ENCODE peak calls at places on chromosome 11, in five cellular contexts. V is globus pallidus; X is nephron progenitor cell; L is activated effector memory CD4-positive, alpha-beta T cell treated with Interleukin-2 at 50 U/mL for 16 hours; T is left ventricle myocardium inferior. I is an unnamed sample.
A peak's percentile ranks its signal among the peaks of the same experiment; 100 is the strongest.

GRCh38 chr11:80855975-80856524 is 1415.2 kb upstream of the TENM4 start:
- DNase-seq in V (no peak), X (no peak), L (no peak), T (no peak), I (no peak)

GRCh38 chr11:63769044-63769718 is 606 bp upstream of the ZFTA start:
- DNase-seq in V (no peak), X (peak; percentile 60), L (peak; percentile 13), T (peak; percentile 51), I (peak; percentile 56)

GRCh38 chr11:29809121-29809520 is 207.7 kb downstream of the KCNA4 start:
- DNase-seq in V (no peak), X (no peak), L (no peak), T (no peak), I (no peak)

GRCh38 chr11:132685174-132685611 is 847.1 kb downstream of the OPCML start:
- DNase-seq in V (no peak), X (no peak), L (no peak), T (no peak), I (no peak)

GRCh38 chr11:129846508-129847335 is 31.1 kb downstream of the TMEM45B start:
- DNase-seq in V (no peak), X (no peak), L (no peak), T (no peak), I (no peak)

GRCh38 chr11:119336744-119337469 is 2.6 kb downstream of the RNF26 start:
- DNase-seq in V (no peak), X (no peak), L (no peak), T (no peak), I (peak; percentile 39)

GRCh38 chr11:74347381-74347780 is 35.9 kb upstream of the P4HA3 start:
- DNase-seq in V (no peak), X (no peak), L (no peak), T (no peak), I (no peak)

GRCh38 chr11:11265320-11265719 is 87.7 kb downstream of the CSNK2A3 start:
- DNase-seq in V (no peak), X (no peak), L (no peak), T (no peak), I (no peak)

GRCh38 chr11:61955031-61955415 is 4.9 kb downstream of the BEST1 start:
- DNase-seq in V (peak; percentile 71), X (peak; percentile 52), L (no peak), T (peak; percentile 70), I (no peak)

I was measured in right lobe of liver.